ENCODE peak calls at places on chromosomes 16 and 17, in four cellular contexts. X, H, T and G are unnamed samples. For H3K4me1, the result is how much of the 10 kb centered on the place peaks cover.

GRCh38 chr17:27460196-27460725 is 4.0 kb downstream of the KSR1 start:
- DNase-seq in H (no peak), X (no peak), T (no peak), G (no peak)

GRCh38 chr16:4938683-4939030 is 1.7 kb upstream of the PPL start:
- DNase-seq in T (no peak), X (no peak), H (no peak), G (no peak)

GRCh38 chr17:32927201-32927723 is 691 bp upstream of the TMEM98 start:
- DNase-seq in X (no peak), T (no peak), H (no peak), G (no peak)

GRCh38 chr16:87248704-87249103 is 68.5 kb downstream of the C16orf95 start:
- DNase-seq in H (no peak), T (no peak), X (no peak), G (no peak)

GRCh38 chr17:78645421-78646295 is 68.5 kb upstream of the DNAH17 start:
- DNase-seq in H (peak), X (peak), T (peak), G (no peak)

GRCh38 chr17:58189436-58190146 is 2.9 kb upstream of the EPX start:
- DNase-seq in H (peak), X (peak), T (peak), G (no peak)

GRCh38 chr17:19288453-19288852 is 51.3 kb downstream of the EPN2 start:
- DNase-seq in X (peak), T (no peak), H (no peak), G (no peak)

GRCh38 chr16:89017956-89018604 is 41.1 kb upstream of the CBFA2T3 start:
- DNase-seq in H (no peak), T (no peak), X (peak), G (no peak)

GRCh38 chr17:83079766-83080616 is 582 bp downstream of the METRNL start:
- DNase-seq in X (no peak), T (no peak), H (peak), G (no peak)

GRCh38 chr17:83082435-83082834 is 3.0 kb downstream of the METRNL start:
- DNase-seq in T (no peak), H (no peak), X (no peak), G (no peak)

GRCh38 chr17:83082899-83083367 is 3.5 kb downstream of the METRNL start:
- DNase-seq in X (no peak), T (no peak), H (no peak), G (no peak)

GRCh38 chr17:83080641-83081560 is 1.5 kb downstream of the METRNL start:
- DNase-seq in X (no peak), T (no peak), H (no peak), G (no peak)

DNA sequence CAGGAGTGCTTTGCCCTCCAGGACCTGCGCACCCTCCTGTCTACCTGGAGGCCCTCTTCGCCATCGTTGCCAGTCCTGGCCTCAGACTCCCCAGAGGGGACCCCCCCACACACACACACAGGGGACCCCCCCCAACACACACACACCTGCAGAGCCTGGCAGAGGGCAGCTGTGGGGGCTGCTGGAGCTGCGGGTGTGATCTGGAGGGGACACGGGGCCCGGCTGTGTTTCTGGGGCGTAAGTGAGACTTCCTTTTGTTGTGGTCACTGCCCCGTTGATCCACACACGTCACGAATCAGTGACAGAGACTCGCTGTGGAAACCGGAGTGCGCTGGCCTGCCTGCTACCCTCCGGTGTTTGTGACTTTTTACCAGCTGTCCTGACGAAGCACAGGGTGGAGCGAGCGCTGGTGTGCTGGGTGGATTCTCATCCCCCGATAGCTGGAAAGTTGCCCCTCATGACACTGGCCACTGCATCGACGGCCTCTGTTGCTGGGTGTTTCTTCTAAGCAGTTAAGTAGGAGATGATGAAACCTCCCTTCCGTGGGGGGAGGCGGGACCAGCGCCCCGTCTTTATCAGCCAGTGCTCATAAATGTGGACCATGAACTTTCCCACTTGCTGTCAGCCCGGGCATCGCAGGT is 2.3 kb downstream of the METRNL start:
- DNase-seq in H (no peak), X (no peak), T (no peak), G (no peak)
- H3K4me1 ChIP-seq in H (under half), X (under half), T (half or more), G (under half)

GRCh38 chr17:44217738-44218343 is 1.6 kb downstream of the UBTF start:
- DNase-seq in X (no peak), H (no peak), T (peak), G (no peak)

GRCh38 chr17:44218344-44219125 is 940 bp downstream of the UBTF start:
- DNase-seq in T (peak), H (peak), X (peak), G (peak)

GRCh38 chr17:44220211-44221071 is 966 bp upstream of the UBTF start:
- DNase-seq in H (no peak), X (peak), T (peak), G (peak)

GRCh38 chr17:44219636-44220210 is at the start of gene UBTF:
- DNase-seq in X (peak), T (peak), H (no peak), G (peak)

GRCh38 chr17:44219126-44219635 is 294 bp downstream of the UBTF start:
- DNase-seq in X (peak), T (peak), H (peak), G (peak)
- H3K4me3 ChIP-seq in X (peak), T (peak), H (peak), G (peak)

GRCh38 chr17:38450699-38451029 is 22.4 kb downstream of the ARHGAP23 start:
- DNase-seq in T (no peak), X (no peak), H (no peak), G (no peak)

GRCh38 chr17:38453951-38454421 is 25.7 kb downstream of the ARHGAP23 start:
- DNase-seq in H (no peak), T (peak), X (peak), G (peak)

GRCh38 chr17:38451030-38451839 is 23.0 kb downstream of the ARHGAP23 start:
- DNase-seq in T (peak), X (peak), H (no peak), G (no peak)

GRCh38 chr17:38452719-38453118 is 24.5 kb downstream of the ARHGAP23 start:
- DNase-seq in T (no peak), H (no peak), X (no peak), G (no peak)

DNA sequence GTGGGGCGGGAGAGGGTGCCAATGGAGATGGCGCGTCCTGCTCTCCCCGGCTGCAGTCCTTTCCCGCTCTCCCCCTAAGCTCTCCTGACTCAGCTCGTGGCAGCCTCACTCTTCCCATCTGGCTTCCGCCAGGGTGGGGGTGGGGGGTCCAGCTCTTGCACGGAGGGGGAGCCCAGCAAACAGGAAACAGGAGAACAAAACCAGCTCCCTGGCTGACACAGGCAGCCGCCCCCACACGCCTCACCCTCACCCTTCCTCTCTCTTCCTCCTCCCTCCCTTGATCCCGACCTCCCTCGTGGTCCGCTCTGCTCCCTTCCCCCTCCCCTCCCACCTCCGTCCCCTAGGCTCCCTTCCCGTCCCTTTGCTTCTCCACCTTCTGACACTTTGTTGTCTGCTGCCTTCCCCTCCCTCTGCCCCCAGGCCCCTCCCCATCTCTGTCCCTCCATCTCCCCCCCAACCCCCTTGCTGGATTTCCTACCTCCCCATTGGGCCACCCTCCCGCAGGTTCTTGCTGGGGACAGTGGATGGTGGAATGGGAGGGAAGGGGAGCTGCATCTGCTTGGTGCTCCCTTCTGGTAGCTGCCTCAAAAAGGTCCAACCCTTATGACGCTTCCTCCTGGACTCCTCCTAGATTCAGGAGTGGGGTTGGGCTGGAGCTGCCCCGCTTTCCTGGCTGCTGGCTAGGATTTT is 23.7 kb downstream of the ARHGAP23 start:
- DNase-seq in X (peak), T (peak), H (no peak), G (no peak)
- H3K4me1 ChIP-seq in X (under half), T (half or more), H (half or more), G (under half)

GRCh38 chr17:6677946-6678345 is 26.4 kb downstream of the C17orf100 start:
- DNase-seq in H (no peak), T (no peak), X (no peak), G (no peak)
- H3K4me3 ChIP-seq in H (no peak), T (no peak), X (no peak), G (no peak)

GRCh38 chr17:59846391-59847165 is 46.2 kb downstream of the TUBD1 start:
- DNase-seq in X (peak), H (peak), T (no peak), G (peak)

GRCh38 chr17:59848385-59848668 is 44.4 kb downstream of the TUBD1 start:
- DNase-seq in X (no peak), T (no peak), H (no peak), G (no peak)

GRCh38 chr17:59845595-59846390 is 47.0 kb downstream of the TUBD1 start:
- DNase-seq in H (peak), T (no peak), X (no peak), G (peak)

GRCh38 chr17:59842901-59843652 is 49.7 kb downstream of the TUBD1 start:
- DNase-seq in X (peak), H (peak), T (no peak), G (peak)

GRCh38 chr17:59844884-59845594 is 47.7 kb downstream of the TUBD1 start:
- DNase-seq in X (no peak), T (no peak), H (no peak), G (no peak)
- H3K4me1 ChIP-seq in X (under half), T (under half), H (half or more), G (under half)